ENCODE peak calls at places on chromosomes 5 and 9, in four cellular contexts. O is amniotic epithelial cell, M is hypothalamus, L is anterior cingulate cortex. F is an unnamed sample.

GRCh38 chr9:83701769-83702168 is 6.0 kb downstream of the UBQLN1 start:
- DNase-seq in M (no peak), O (peak), L (no peak), F (no peak)

GRCh38 chr9:112443200-112443599 is 43.4 kb upstream of the KIAA1958 start:
- DNase-seq in L (no peak), M (no peak), O (peak), F (no peak)

GRCh38 chr5:163105456-163105855 is 331.9 kb upstream of the CCNG1 start:
- DNase-seq in O (no peak), L (no peak), M (no peak), F (peak)

GRCh38 chr9:36192196-36192595 is 1.5 kb downstream of the CLTA start:
- DNase-seq in O (peak), M (no peak), L (no peak), F (no peak)

GRCh38 chr5:150511641-150512367 is 3.9 kb downstream of the NDST1 start:
- DNase-seq in O (peak), L (peak), M (no peak), F (peak)

GRCh38 chr5:127358274-127358673 is 67.7 kb downstream of the MEGF10 start:
- DNase-seq in M (no peak), O (peak), L (no peak), F (no peak)

GRCh38 chr5:32027717-32028321 is 146.3 kb downstream of the GOLPH3 start:
- DNase-seq in M (no peak), O (peak), L (no peak), F (peak)

GRCh38 chr5:1666812-1667588 is 132.6 kb downstream of the MRPL36 start:
- DNase-seq in M (peak), L (no peak), O (peak), F (no peak)

GRCh38 chr9:130535818-130536521 is 43.4 kb upstream of the FUBP3 start:
- DNase-seq in M (no peak), L (no peak), O (peak), F (no peak)

GRCh38 chr9:95506438-95506691 is 10.4 kb downstream of the PTCH1 start:
- DNase-seq in M (no peak), L (no peak), O (peak), F (no peak)

GRCh38 chr9:35105126-35105525 is 2.2 kb upstream of the STOML2 start:
- DNase-seq in M (no peak), O (no peak), L (no peak), F (no peak)

GRCh38 chr5:39948867-39949468 is 524.2 kb upstream of the DAB2 start:
- DNase-seq in O (peak), M (peak), L (no peak), F (peak)

GRCh38 chr9:70053864-70054263 is 10.2 kb downstream of the MAMDC2 start:
- DNase-seq in O (no peak), M (no peak), L (no peak), F (no peak)

GRCh38 chr5:125411163-125412050 is 665.0 kb upstream of the ZNF608 start:
- DNase-seq in O (peak), M (no peak), L (no peak), F (peak)

GRCh38 chr9:75086443-75087278 is 1.3 kb downstream of the NMRK1 start:
- DNase-seq in M (no peak), O (no peak), L (no peak), F (no peak)

GRCh38 chr5:65263291-65263690 is 218.4 kb downstream of the ADAMTS6 start:
- DNase-seq in O (peak), M (no peak), L (no peak), F (no peak)

F was measured in putamen.